ENCODE peak calls at places on chromosomes 16 and 17, in four cellular contexts. Q, O, M and F are unnamed samples.

GRCh38 chr17:1039511-1040215 is 42.7 kb downstream of the TIMM22 start:
- DNase-seq in Q (no peak), O (no peak), M (peak), F (peak)

GRCh38 chr16:84791088-84791487 is 28.7 kb upstream of the CRISPLD2 start:
- DNase-seq in Q (no peak), O (no peak), M (no peak), F (peak)

GRCh38 chr17:2689411-2690164 is 22.0 kb downstream of the CLUH start:
- DNase-seq in Q (no peak), O (no peak), M (peak), F (no peak)

GRCh38 chr16:7775072-7775488 is 442.4 kb downstream of the RBFOX1 start:
- DNase-seq in Q (no peak), O (no peak), M (no peak), F (no peak)

GRCh38 chr16:67463691-67464090 is 17.3 kb downstream of the ATP6V0D1 start:
- DNase-seq in Q (no peak), O (no peak), M (no peak), F (no peak)

GRCh38 chr17:82710499-82711232 is 5.8 kb upstream of the FN3KRP start:
- DNase-seq in Q (no peak), O (no peak), M (no peak), F (no peak)

GRCh38 chr16:89716493-89716892 is 4.2 kb downstream of the VPS9D1 start:
- DNase-seq in Q (no peak), O (no peak), M (no peak), F (no peak)

GRCh38 chr17:40323731-40324650 is 15.0 kb downstream of the RARA start:
- DNase-seq in Q (peak), O (peak), M (peak), F (no peak)

GRCh38 chr17:15782809-15783208 is 50.7 kb downstream of the TBC1D26 start:
- DNase-seq in Q (peak), O (peak), M (peak), F (peak)

GRCh38 chr16:1533443-1533951 is at the start of gene TMEM204:
- DNase-seq in Q (peak), O (no peak), M (peak), F (no peak)